ENCODE peak calls at places on chromosome 4, in five cellular contexts. J is GM12878, R is upper lobe of left lung, N is K562, I is HepG2. H is an unnamed sample.

GRCh38 chr4:47465008-47465407 is 1.5 kb upstream of the COMMD8 start:
- ATAC-seq in J (peak), R (no peak), N (no peak), I (no peak), H (no peak)

GRCh38 chr4:82491251-82491960 is 61.0 kb downstream of the ENOPH1 start:
- ATAC-seq in J (no peak), R (no peak), N (no peak), I (no peak), H (no peak)

GRCh38 chr4:6689506-6689960 is 4.1 kb upstream of the S100P start:
- ATAC-seq in J (no peak), R (peak), N (no peak), I (peak), H (no peak)

GRCh38 chr4:155371432-155372043 is 5.2 kb downstream of the MAP9 start:
- ATAC-seq in J (peak), R (no peak), N (peak), I (peak), H (no peak)

GRCh38 chr4:78560296-78560963 is 8.9 kb downstream of the ANXA3 start:
- ATAC-seq in J (no peak), R (peak), N (peak), I (no peak), H (no peak)

GRCh38 chr4:133320576-133321170 is 171.6 kb downstream of the PCDH10 start:
- ATAC-seq in J (peak), R (no peak), N (peak), I (peak), H (no peak)

GRCh38 chr4:39495446-39496208 is 31.6 kb downstream of the UGDH start:
- ATAC-seq in J (no peak), R (no peak), N (peak), I (peak), H (no peak)

GRCh38 chr4:68180858-68181531 is 51.3 kb upstream of the TMPRSS11F start:
- ATAC-seq in J (no peak), R (no peak), N (no peak), I (no peak), H (no peak)

GRCh38 chr4:163495900-163496299 is 1.4 kb downstream of the TMA16 start:
- ATAC-seq in J (peak), R (no peak), N (peak), I (no peak), H (no peak)

GRCh38 chr4:173074501-173074946 is 94.1 kb upstream of the GALNT7 start:
- ATAC-seq in J (no peak), R (no peak), N (peak), I (no peak), H (peak)

GRCh38 chr4:55613621-55614020 is 21.6 kb upstream of the PDCL2 start:
- ATAC-seq in J (no peak), R (no peak), N (peak), I (no peak), H (no peak)

GRCh38 chr4:6674500-6675149 is 19.1 kb upstream of the S100P start:
- ATAC-seq in J (peak), R (no peak), N (peak), I (peak), H (no peak)

GRCh38 chr4:150255610-150256580 is 177.7 kb downstream of the DCLK2 start:
- ATAC-seq in J (no peak), R (no peak), N (peak), I (no peak), H (no peak)

GRCh38 chr4:79442422-79442821 is 34.4 kb upstream of the GK2 start:
- ATAC-seq in J (no peak), R (no peak), N (no peak), I (no peak), H (no peak)

GRCh38 chr4:73577371-73577770 is 42.9 kb downstream of the RASSF6 start:
- ATAC-seq in J (no peak), R (no peak), N (no peak), I (no peak), H (no peak)

GRCh38 chr4:152360045-152360410 is 175.9 kb downstream of the FBXW7 start:
- ATAC-seq in J (peak), R (no peak), N (no peak), I (no peak), H (no peak)

DNA sequence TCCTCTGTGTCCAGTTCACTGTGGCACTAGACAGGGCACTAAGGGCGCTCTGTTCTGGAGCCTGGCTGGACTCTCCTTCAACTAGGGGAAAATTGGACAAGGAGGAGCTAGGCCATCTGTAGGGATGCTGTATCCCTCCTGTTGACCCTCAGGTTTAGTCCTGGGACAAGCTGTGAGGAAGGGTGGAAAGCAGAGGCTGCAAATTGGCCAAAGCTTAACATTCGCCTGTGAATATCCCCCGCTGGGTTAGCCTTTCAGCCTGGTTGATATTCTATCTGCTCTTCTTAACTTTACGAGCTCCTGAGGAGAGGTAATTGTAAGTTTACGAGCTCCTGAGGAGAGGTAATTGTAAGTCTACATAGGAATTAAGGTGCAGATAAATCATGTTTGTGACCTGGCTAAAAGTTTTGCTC is 64.3 kb upstream of the ENPEP start:
- ATAC-seq in J (no peak), R (no peak), N (peak), I (no peak), H (no peak)
- TF ChIP-seq POLR2AphosphoS5 in J (no peak), R (no peak), N (no peak), I (no peak), H (no peak)

GRCh38 chr4:16198271-16198670 is 28.0 kb downstream of the TAPT1 start:
- ATAC-seq in J (no peak), R (no peak), N (no peak), I (no peak), H (no peak)
- TF ChIP-seq CTCF in J (no peak), R (no peak), N (no peak), I (no peak), H (no peak)

GRCh38 chr4:154041595-154042086 is 252.8 kb upstream of the SFRP2 start:
- ATAC-seq in J (no peak), R (no peak), N (no peak), I (no peak), H (no peak)
- TF ChIP-seq EP300 in J (no peak), R (no peak), N (no peak), I (no peak), H (no peak)

DNA sequence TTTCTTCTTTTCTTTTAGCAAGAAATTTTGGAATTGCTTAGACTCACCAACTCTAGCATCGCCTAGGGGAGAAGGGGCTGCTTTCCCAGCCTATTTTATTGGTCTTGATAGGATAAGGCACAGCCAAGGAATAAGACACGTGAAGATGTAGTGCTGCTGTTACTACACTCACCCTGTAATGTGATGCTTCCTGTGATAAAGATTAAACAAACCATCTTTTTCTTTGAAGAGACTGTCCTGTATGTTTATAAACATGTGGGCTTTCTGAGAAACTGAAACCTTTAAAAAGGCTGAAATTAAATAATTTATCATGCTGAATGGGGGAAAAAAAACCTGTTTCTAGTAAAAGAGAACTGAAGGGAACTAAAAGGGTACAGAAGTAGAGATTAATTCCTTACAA is 13.2 kb downstream of the TAPT1 start:
- ATAC-seq in J (no peak), R (no peak), N (peak), I (no peak), H (no peak)
- TF ChIP-seq POLR2AphosphoS5 in J (no peak), R (no peak), N (no peak), I (no peak), H (no peak)

GRCh38 chr4:145868637-145869409 is 69.8 kb downstream of the ZNF827 start:
- ATAC-seq in J (peak), R (no peak), N (no peak), I (no peak), H (no peak)
- TF ChIP-seq CTCF in J (peak), R (no peak), N (no peak), I (no peak), H (peak)

DNA sequence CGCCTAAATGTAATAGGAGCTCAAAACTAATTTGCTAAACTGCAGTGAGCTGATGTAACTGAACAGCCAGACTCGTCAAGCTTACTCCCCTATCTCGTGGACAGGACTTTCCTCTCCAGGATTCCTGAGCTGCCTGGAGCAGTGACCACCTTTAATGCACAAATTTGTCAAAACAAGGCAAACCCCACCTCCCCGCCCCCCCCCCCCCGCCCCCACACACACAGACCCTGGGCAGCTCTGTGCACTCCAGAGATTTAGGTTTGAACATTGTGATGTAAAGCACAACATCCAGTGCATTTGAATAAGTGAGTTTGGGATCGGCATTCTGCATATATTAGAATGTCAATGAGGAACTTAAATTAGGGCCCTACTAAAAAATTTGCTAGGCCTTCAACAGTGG is 77.7 kb upstream of the DHX15 start:
- ATAC-seq in J (no peak), R (no peak), N (no peak), I (no peak), H (no peak)
- TF ChIP-seq EP300 in J (no peak), R (no peak), N (no peak), I (no peak), H (no peak)

GRCh38 chr4:147734496-147734895 is 2.6 kb downstream of the ARHGAP10 start:
- ATAC-seq in J (peak), R (no peak), N (no peak), I (no peak), H (no peak)

GRCh38 chr4:147733614-147734344 is 1.9 kb downstream of the ARHGAP10 start:
- ATAC-seq in J (peak), R (no peak), N (no peak), I (no peak), H (no peak)

GRCh38 chr4:147732516-147733193 is 767 bp downstream of the ARHGAP10 start:
- ATAC-seq in J (peak), R (peak), N (peak), I (peak), H (peak)

GRCh38 chr4:147730333-147730732 is 1.6 kb upstream of the ARHGAP10 start:
- ATAC-seq in J (no peak), R (no peak), N (no peak), I (no peak), H (no peak)

DNA sequence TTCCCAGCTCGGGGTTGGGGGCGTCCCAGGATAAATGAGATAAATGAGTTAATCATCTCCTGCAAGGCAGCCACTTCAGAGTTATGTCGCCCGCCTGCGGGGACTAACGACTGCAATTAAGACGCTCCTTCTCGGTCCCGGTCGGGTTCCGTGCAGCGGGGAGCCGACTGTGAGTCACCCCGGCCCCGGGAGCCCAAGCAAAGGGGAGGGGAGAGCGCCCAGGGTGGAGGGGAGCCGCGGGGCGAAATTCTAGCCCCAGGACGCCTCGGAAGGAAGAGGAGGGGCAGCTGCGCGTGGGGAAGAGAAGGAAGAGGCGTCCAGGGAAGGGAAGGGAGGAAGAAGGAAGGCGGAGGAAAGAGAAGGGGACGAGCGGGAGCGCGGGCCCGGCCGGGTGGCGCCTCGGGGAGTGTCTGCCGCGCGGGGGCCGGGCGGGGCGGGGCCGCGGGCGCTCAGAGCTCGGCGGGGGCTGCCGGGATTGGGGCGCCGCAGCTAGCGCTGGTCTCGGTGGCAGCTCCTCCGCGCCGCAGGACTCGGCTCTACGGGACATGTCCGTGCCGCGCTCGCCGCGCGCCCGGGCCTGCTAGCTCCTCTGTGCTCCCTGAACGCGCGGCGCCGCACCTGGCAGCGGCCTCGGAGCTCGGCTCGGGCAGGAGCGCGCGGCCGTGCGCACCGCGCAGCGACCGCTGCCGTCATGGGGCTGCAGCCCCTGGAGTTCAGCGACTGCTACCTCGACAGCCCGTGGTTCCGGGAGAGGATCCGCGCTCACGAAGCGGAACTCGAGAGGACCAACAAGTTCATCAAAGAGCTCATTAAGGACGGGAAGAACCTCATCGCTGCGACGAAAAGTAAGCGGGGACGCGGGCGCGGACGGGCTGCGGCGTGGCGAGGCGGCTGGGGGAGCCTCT is at the start of gene ARHGAP10:
- ATAC-seq in J (peak), R (peak), N (peak), I (peak), H (peak)
- TF ChIP-seq POLR2AphosphoS5 in J (peak), R (peak), N (no peak), I (no peak), H (peak)

GRCh38 chr4:139629761-139630160 is 35.9 kb upstream of the MGST2 start:
- ATAC-seq in J (no peak), R (no peak), N (no peak), I (no peak), H (no peak)

GRCh38 chr4:139635966-139636365 is 29.7 kb upstream of the MGST2 start:
- ATAC-seq in J (no peak), R (no peak), N (no peak), I (no peak), H (no peak)

GRCh38 chr4:139633195-139633594 is 32.4 kb upstream of the MGST2 start:
- ATAC-seq in J (no peak), R (no peak), N (peak), I (no peak), H (no peak)

GRCh38 chr4:139630991-139631390 is 34.6 kb upstream of the MGST2 start:
- ATAC-seq in J (no peak), R (no peak), N (no peak), I (peak), H (no peak)

GRCh38 chr4:139633661-139634060 is 32.0 kb upstream of the MGST2 start:
- ATAC-seq in J (no peak), R (peak), N (peak), I (peak), H (peak)
- TF ChIP-seq CTCF in J (peak), R (peak), N (peak), I (peak), H (peak)

DNA sequence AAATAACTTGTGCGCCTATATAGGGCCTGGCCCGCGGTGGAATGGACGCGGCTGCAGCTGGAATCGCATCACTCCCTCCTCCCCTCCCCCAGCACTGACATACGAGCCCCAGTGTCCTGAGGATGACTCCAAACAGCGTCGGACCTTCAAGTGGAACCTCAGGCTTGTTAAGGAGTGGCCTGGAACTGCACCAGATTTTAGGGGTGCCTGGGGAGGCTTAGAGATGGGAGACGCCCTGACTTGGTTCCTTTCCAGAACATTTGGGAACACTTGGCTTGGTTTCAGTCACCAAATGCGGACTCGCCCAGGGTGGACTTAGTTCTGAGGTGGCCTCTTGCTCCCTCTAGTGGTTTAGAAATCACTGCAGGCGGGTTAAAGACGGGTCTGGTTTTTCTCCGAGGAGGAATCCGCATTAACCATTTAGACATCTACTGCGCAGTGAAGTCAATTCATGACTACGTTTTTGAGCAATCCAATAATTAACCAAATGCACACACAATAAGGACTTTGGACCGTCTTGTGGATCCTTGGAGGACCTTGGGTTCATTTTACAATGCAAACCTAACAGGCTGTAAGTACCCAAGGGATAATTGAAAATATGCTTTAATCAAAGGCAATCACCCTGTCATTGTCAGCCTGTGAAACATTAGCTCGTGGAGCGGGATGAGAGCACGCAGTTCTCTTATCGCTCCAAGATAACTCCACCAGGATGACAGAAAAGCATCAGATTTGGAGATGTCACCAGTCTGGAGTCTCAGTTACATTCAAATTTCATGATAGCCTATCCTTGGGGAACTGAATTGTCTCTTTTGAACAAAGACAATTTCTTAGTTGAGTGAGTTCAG is 11.2 kb upstream of the PDGFRA start:
- ATAC-seq in J (peak), R (peak), N (peak), I (peak), H (peak)
- TF ChIP-seq EP300 in J (no peak), R (no peak), N (no peak), I (no peak), H (no peak)